ENCODE peak calls at places on chromosomes 4 and X, in four cellular contexts. T is GM06990, P is PC-3, F is adrenal gland. L is an unnamed sample.

GRCh38 chr4:65498606-65499005 is 171.7 kb downstream of the EPHA5 start:
- DNase-seq in F (no peak), T (no peak), P (peak; percentile 73), L (no peak)

GRCh38 chrX:37684918-37685317 is 673 bp upstream of the XK start:
- DNase-seq in P (peak; percentile 18), F (no peak), T (no peak), L (no peak)

GRCh38 chr4:38914859-38915258 is 47.3 kb downstream of the FAM114A1 start:
- DNase-seq in T (no peak), F (no peak), P (no peak), L (no peak)

GRCh38 chr4:39446842-39447573 is 11.7 kb downstream of the RPL9 start:
- DNase-seq in T (peak; percentile 90), F (peak; percentile 70), P (peak; percentile 18), L (no peak)

GRCh38 chr4:150211016-150211415 is 132.8 kb downstream of the DCLK2 start:
- DNase-seq in P (no peak), T (no peak), F (no peak), L (no peak)

GRCh38 chrX:40050532-40050931 is 47.2 kb downstream of the BCOR start:
- DNase-seq in T (no peak), F (no peak), P (no peak), L (no peak)

GRCh38 chrX:3962511-3963350 is 249.3 kb upstream of the PRKX start:
- DNase-seq in P (peak; percentile 64), T (no peak), F (no peak), L (peak; percentile 7)

GRCh38 chr4:127219247-127219646 is 413.5 kb upstream of the INTU start:
- DNase-seq in T (no peak), P (no peak), F (no peak), L (no peak)

GRCh38 chr4:180058731-180059215 is 2184.4 kb upstream of the TENM3 start:
- DNase-seq in P (peak; percentile 3), F (peak; percentile 92), T (peak; percentile 77), L (no peak)

GRCh38 chrX:129772796-129773431 is 6.8 kb upstream of the SASH3 start:
- DNase-seq in P (no peak), T (peak; percentile 88), F (peak; percentile 57), L (no peak)

GRCh38 chrX:111168314-111168713 is 72.3 kb downstream of the PAK3 start:
- DNase-seq in F (peak; percentile 2), T (no peak), P (peak; percentile 10), L (no peak)

GRCh38 chrX:21056636-21057035 is 317.6 kb upstream of the CNKSR2 start:
- DNase-seq in T (no peak), P (peak; percentile 57), F (no peak), L (no peak)

GRCh38 chrX:31297881-31298280 is 226.0 kb upstream of the FTHL17 start:
- DNase-seq in F (no peak), T (no peak), P (no peak), L (no peak)

GRCh38 chr4:139986621-139987510 is 167.1 kb downstream of the MAML3 start:
- DNase-seq in T (no peak), P (no peak), F (no peak), L (no peak)

GRCh38 chr4:105061720-105062119 is 85.0 kb upstream of the TET2 start:
- DNase-seq in F (no peak), T (peak; percentile 63), P (peak; percentile 31), L (no peak)

GRCh38 chr4:48908687-48909086 is 2.1 kb upstream of the OCIAD2 start:
- DNase-seq in P (no peak), T (no peak), F (no peak), L (no peak)

GRCh38 chr4:111435986-111436744 is 709.1 kb upstream of the FAM241A start:
- DNase-seq in P (peak; percentile 30), F (no peak), T (no peak), L (no peak)

GRCh38 chr4:100504086-100504874 is 13.5 kb downstream of the EMCN start:
- DNase-seq in F (no peak), T (no peak), P (no peak), L (no peak)

GRCh38 chr4:54819044-54819443 is 161.3 kb downstream of the KIT start:
- DNase-seq in P (no peak), F (no peak), T (no peak), L (no peak)

GRCh38 chrX:155767101-155767878 is 113.9 kb upstream of the VAMP7 start:
- DNase-seq in T (no peak), P (peak; percentile 51), F (peak; percentile 69), L (no peak)

GRCh38 chr4:134622194-134622593 is 420.6 kb upstream of the PABPC4L start:
- DNase-seq in F (no peak), T (no peak), P (no peak), L (no peak)

GRCh38 chr4:177879851-177880250 is 437.6 kb upstream of the AGA start:
- DNase-seq in T (no peak), F (no peak), P (peak; percentile 19), L (no peak)

GRCh38 chrX:119376312-119376711 is 22.8 kb upstream of the SLC25A43 start:
- DNase-seq in F (no peak), T (no peak), P (peak; percentile 16), L (no peak)

GRCh38 chrX:150370589-150371312 is 7.6 kb downstream of the MAMLD1 start:
- DNase-seq in F (no peak), T (no peak), P (no peak), L (no peak)

GRCh38 chr4:145315828-145316227 is 135.4 kb upstream of the OTUD4 start:
- DNase-seq in P (no peak), T (no peak), F (no peak), L (no peak)

GRCh38 chr4:8387194-8387593 is 53.3 kb downstream of the ACOX3 start:
- DNase-seq in F (no peak), P (no peak), T (no peak), L (no peak)

GRCh38 chrX:136684120-136684519 is 36.2 kb downstream of the CD40LG start:
- DNase-seq in P (no peak), T (no peak), F (no peak), L (no peak)

GRCh38 chrX:136689441-136689840 is 41.5 kb downstream of the CD40LG start:
- DNase-seq in F (no peak), T (no peak), P (no peak), L (no peak)

GRCh38 chrX:136691028-136691809 is 43.3 kb downstream of the CD40LG start:
- DNase-seq in F (no peak), P (peak; percentile 76), T (no peak), L (no peak)

GRCh38 chrX:136692271-136692670 is 44.3 kb downstream of the CD40LG start:
- DNase-seq in T (no peak), P (peak; percentile 64), F (no peak), L (no peak)

DNA sequence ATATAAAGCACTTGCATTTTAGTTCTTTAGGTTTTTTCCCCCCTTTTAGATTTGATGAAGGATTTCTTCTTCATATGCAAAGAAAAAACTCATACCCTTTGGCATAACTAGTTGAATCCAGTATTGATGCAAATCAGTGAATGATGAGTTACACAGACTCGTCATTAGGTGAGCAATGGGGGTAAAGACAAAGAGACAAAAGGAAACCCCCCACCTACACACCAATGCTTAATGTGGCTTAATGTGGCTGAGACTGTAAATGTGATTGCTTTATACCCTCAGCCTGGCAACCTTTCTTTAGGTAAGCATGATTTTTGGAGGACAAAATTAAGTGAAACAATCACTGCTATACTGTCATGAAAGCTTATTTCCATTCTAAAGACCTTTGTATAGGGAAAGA is 39.5 kb downstream of the CD40LG start:
- DNase-seq in T (no peak), F (no peak), P (no peak), L (no peak)
- H3K36me3 ChIP-seq in T (no peaks in the 10 kb centered on the region), F (no peaks in the 10 kb centered on the region), P (no peaks in the 10 kb centered on the region), L (no peaks in the 10 kb centered on the region)

GRCh38 chrX:1763294-1763693 is 148.4 kb downstream of the ASMT start:
- DNase-seq in F (no peak), P (no peak), T (no peak), L (no peak)
- H3K4me3 ChIP-seq in F (no peak overlapping the region), P (no peak overlapping the region), T (no peak overlapping the region), L (no peak overlapping the region)

DNA sequence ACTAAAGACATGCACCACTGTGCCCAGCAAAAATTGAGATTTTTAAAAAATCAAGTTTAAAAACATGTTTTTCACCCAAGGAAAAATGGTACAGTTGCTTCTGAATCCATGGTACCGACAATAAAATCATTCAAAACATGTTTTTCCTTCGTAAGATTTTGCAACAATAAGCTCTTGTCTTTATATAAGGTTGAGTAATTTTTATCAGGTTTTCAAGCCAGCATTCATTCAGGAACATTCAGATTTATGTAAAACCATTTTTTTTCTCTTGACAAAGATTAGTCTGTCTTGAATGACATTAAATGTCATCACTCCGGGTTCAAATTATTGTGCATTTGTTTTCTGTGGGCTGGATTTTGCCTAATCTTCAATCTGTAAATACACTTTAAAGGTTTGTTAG is 336.3 kb upstream of the HAND2 start:
- DNase-seq in P (no peak), F (no peak), T (no peak), L (no peak)
- H3K36me3 ChIP-seq in P (no peaks in the 10 kb centered on the region), F (no peaks in the 10 kb centered on the region), T (no peaks in the 10 kb centered on the region), L (no peaks in the 10 kb centered on the region)

DNA sequence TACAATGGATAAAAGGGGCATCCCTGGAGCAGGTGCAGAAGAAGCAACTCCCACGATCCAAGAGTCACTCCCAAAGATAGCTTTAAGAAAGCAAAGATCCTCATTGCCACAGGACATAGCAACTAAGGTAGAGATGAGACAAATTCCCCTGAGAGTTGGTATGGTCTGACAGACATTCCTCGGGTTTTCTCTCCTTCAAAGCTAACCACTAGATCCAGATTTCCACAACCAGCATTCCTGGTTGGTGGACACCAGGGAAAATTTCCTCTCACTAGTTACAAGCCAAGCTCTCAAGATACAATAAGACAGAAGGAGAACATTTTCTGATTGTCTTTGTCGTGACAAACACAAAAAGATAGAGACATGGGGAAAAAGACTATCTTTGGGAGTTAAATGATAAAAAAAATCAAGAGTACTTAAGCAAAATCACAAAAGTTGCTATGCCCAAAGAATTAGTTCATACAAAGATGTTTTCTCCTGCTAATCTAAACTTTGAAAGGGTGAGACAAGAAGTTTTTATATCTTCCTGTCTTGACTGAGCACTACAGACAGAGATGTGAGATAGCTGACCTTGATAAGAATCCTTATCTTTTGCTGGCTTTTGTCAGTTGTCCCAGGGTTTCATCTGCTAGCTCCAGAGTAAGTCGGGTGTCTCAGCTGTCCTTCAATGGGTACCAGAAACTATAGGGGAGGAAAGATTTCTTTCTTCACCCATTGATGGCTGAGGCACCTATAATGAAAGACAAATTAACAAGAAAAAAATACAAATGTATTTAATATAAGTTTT is 200.5 kb downstream of the CENPC start:
- DNase-seq in T (no peak), F (no peak), P (no peak), L (no peak)
- H3K4me3 ChIP-seq in T (no peak overlapping the region), F (no peak overlapping the region), P (no peak overlapping the region), L (no peak overlapping the region)

GRCh38 chr4:113335771-113336170 is 286.3 kb downstream of the ANK2 start:
- DNase-seq in T (no peak), P (no peak), F (no peak), L (no peak)

GRCh38 chr4:113336556-113336955 is 287.1 kb downstream of the ANK2 start:
- DNase-seq in P (peak; percentile 54), F (no peak), T (no peak), L (no peak)

DNA sequence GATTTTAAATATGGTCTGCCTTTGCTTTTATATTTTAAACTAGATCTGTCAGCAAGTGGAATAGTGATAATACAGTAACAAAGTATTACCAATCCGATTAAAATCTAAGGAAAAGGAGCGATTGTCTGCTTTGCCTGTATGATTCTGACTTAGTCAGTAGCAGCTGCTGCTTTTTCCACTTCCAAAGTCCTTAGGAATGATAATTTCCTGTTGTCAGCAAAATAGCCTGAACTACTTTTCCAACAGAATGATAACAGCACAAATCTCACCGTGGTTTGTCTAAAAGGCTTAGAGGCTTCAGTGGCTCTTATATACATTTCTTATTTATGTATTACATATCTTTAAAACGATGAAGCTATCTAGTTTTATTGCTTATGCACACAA is 290.0 kb downstream of the ANK2 start:
- DNase-seq in T (no peak), P (no peak), F (no peak), L (no peak)
- H3K36me3 ChIP-seq in T (no peaks in the 10 kb centered on the region), P (no peaks in the 10 kb centered on the region), F (no peaks in the 10 kb centered on the region), L (no peaks in the 10 kb centered on the region)